ENCODE peak calls at places on chromosome 6, in ten cellular contexts. One of them, this sample, is unnamed.

GRCh38 chr6:33851959-33852358 is 48.2 kb upstream of the MLN start:
- DNase-seq in amniotic stem cell: no peak
- DNase-seq in Right ventricle myocardium superior: no peak
- DNase-seq in NCI-H1417: peak
- DNase-seq in tibial nerve: no peak
- DNase-seq in cerebellar cortex: peak
- DNase-seq in left cardiac atrium: no peak
- DNase-seq in esophagus squamous epithelium: no peak
- DNase-seq in EL: peak
- DNase-seq in HL-60: no peak
- DNase-seq in this sample: peak

GRCh38 chr6:28710466-28711191 is 184.9 kb downstream of the GPX5 start:
- DNase-seq in Right ventricle myocardium superior: no peak
- DNase-seq in tibial nerve: no peak
- DNase-seq in left cardiac atrium: no peak
- DNase-seq in HL-60: no peak
- DNase-seq in esophagus squamous epithelium: no peak
- DNase-seq in NCI-H1417: no peak
- DNase-seq in amniotic stem cell: no peak
- DNase-seq in cerebellar cortex: no peak
- DNase-seq in EL: peak
- DNase-seq in this sample: peak

GRCh38 chr6:157763129-157763893 is 59.7 kb upstream of the SNX9 start:
- DNase-seq in EL: peak
- DNase-seq in esophagus squamous epithelium: peak
- DNase-seq in tibial nerve: no peak
- DNase-seq in HL-60: no peak
- DNase-seq in amniotic stem cell: peak
- DNase-seq in NCI-H1417: peak
- DNase-seq in left cardiac atrium: peak
- DNase-seq in Right ventricle myocardium superior: no peak
- DNase-seq in cerebellar cortex: no peak
- DNase-seq in this sample: peak

GRCh38 chr6:32244946-32245398 is 21.1 kb upstream of the NOTCH4 start:
- DNase-seq in Right ventricle myocardium superior: peak
- DNase-seq in esophagus squamous epithelium: no peak
- DNase-seq in cerebellar cortex: peak
- DNase-seq in tibial nerve: peak
- DNase-seq in EL: peak
- DNase-seq in left cardiac atrium: peak
- DNase-seq in NCI-H1417: peak
- DNase-seq in HL-60: peak
- DNase-seq in amniotic stem cell: peak
- DNase-seq in this sample: peak

GRCh38 chr6:45741437-45742166 is 274.1 kb downstream of the CLIC5 start:
- DNase-seq in amniotic stem cell: no peak
- DNase-seq in tibial nerve: peak
- DNase-seq in EL: no peak
- DNase-seq in cerebellar cortex: peak
- DNase-seq in NCI-H1417: no peak
- DNase-seq in left cardiac atrium: no peak
- DNase-seq in esophagus squamous epithelium: no peak
- DNase-seq in HL-60: peak
- DNase-seq in Right ventricle myocardium superior: no peak
- DNase-seq in this sample: no peak

GRCh38 chr6:29528300-29528931 is 31.1 kb downstream of the UBD start:
- DNase-seq in EL: no peak
- DNase-seq in esophagus squamous epithelium: no peak
- DNase-seq in Right ventricle myocardium superior: no peak
- DNase-seq in HL-60: no peak
- DNase-seq in left cardiac atrium: no peak
- DNase-seq in tibial nerve: no peak
- DNase-seq in cerebellar cortex: no peak
- DNase-seq in amniotic stem cell: no peak
- DNase-seq in NCI-H1417: no peak
- DNase-seq in this sample: no peak

GRCh38 chr6:45647341-45648138 is 269.8 kb upstream of the SUPT3H start:
- DNase-seq in esophagus squamous epithelium: no peak
- DNase-seq in EL: peak
- DNase-seq in Right ventricle myocardium superior: no peak
- DNase-seq in NCI-H1417: no peak
- DNase-seq in HL-60: peak
- DNase-seq in left cardiac atrium: no peak
- DNase-seq in tibial nerve: no peak
- DNase-seq in cerebellar cortex: no peak
- DNase-seq in amniotic stem cell: no peak
- DNase-seq in this sample: no peak

GRCh38 chr6:41021832-41022231 is 17.2 kb downstream of the UNC5CL start:
- DNase-seq in amniotic stem cell: peak
- DNase-seq in tibial nerve: no peak
- DNase-seq in left cardiac atrium: no peak
- DNase-seq in HL-60: no peak
- DNase-seq in NCI-H1417: peak
- DNase-seq in cerebellar cortex: peak
- DNase-seq in EL: peak
- DNase-seq in esophagus squamous epithelium: no peak
- DNase-seq in Right ventricle myocardium superior: no peak
- DNase-seq in this sample: peak

GRCh38 chr6:150537481-150537880 is 62.2 kb upstream of the PLEKHG1 start:
- DNase-seq in HL-60: no peak
- DNase-seq in left cardiac atrium: no peak
- DNase-seq in esophagus squamous epithelium: no peak
- DNase-seq in amniotic stem cell: no peak
- DNase-seq in NCI-H1417: no peak
- DNase-seq in cerebellar cortex: peak
- DNase-seq in EL: no peak
- DNase-seq in tibial nerve: no peak
- DNase-seq in Right ventricle myocardium superior: no peak
- DNase-seq in this sample: no peak

GRCh38 chr6:56690519-56691200 is 48.0 kb upstream of the DST start:
- DNase-seq in esophagus squamous epithelium: no peak
- DNase-seq in NCI-H1417: no peak
- DNase-seq in left cardiac atrium: no peak
- DNase-seq in amniotic stem cell: peak
- DNase-seq in EL: peak
- DNase-seq in tibial nerve: no peak
- DNase-seq in cerebellar cortex: no peak
- DNase-seq in HL-60: no peak
- DNase-seq in Right ventricle myocardium superior: no peak
- DNase-seq in this sample: no peak

GRCh38 chr6:154414021-154414813 is 57.6 kb upstream of the IPCEF1 start:
- DNase-seq in HL-60: peak
- DNase-seq in amniotic stem cell: no peak
- DNase-seq in esophagus squamous epithelium: no peak
- DNase-seq in tibial nerve: no peak
- DNase-seq in NCI-H1417: no peak
- DNase-seq in Right ventricle myocardium superior: no peak
- DNase-seq in cerebellar cortex: no peak
- DNase-seq in left cardiac atrium: no peak
- DNase-seq in EL: peak
- DNase-seq in this sample: no peak

GRCh38 chr6:107698146-107698545 is 126.0 kb downstream of the SCML4 start:
- DNase-seq in left cardiac atrium: no peak
- DNase-seq in Right ventricle myocardium superior: no peak
- DNase-seq in amniotic stem cell: no peak
- DNase-seq in esophagus squamous epithelium: no peak
- DNase-seq in cerebellar cortex: no peak
- DNase-seq in EL: peak
- DNase-seq in tibial nerve: no peak
- DNase-seq in HL-60: no peak
- DNase-seq in NCI-H1417: no peak
- DNase-seq in this sample: no peak

GRCh38 chr6:138569554-138569953 is 70.3 kb upstream of the NHSL1 start:
- DNase-seq in EL: no peak
- DNase-seq in cerebellar cortex: peak
- DNase-seq in left cardiac atrium: no peak
- DNase-seq in HL-60: no peak
- DNase-seq in tibial nerve: no peak
- DNase-seq in Right ventricle myocardium superior: no peak
- DNase-seq in NCI-H1417: no peak
- DNase-seq in amniotic stem cell: no peak
- DNase-seq in esophagus squamous epithelium: no peak
- DNase-seq in this sample: no peak

GRCh38 chr6:8481727-8482126 is 46.4 kb upstream of the SLC35B3 start:
- DNase-seq in cerebellar cortex: peak
- DNase-seq in left cardiac atrium: no peak
- DNase-seq in Right ventricle myocardium superior: no peak
- DNase-seq in amniotic stem cell: no peak
- DNase-seq in esophagus squamous epithelium: no peak
- DNase-seq in tibial nerve: no peak
- DNase-seq in EL: peak
- DNase-seq in HL-60: no peak
- DNase-seq in NCI-H1417: peak
- DNase-seq in this sample: no peak

GRCh38 chr6:11911535-11911934 is 100.6 kb upstream of the HIVEP1 start:
- DNase-seq in cerebellar cortex: no peak
- DNase-seq in HL-60: no peak
- DNase-seq in tibial nerve: no peak
- DNase-seq in NCI-H1417: no peak
- DNase-seq in esophagus squamous epithelium: no peak
- DNase-seq in EL: peak
- DNase-seq in left cardiac atrium: no peak
- DNase-seq in amniotic stem cell: no peak
- DNase-seq in Right ventricle myocardium superior: no peak
- DNase-seq in this sample: no peak

GRCh38 chr6:145836170-145836569 is 21.6 kb upstream of the FBXO30 start:
- DNase-seq in cerebellar cortex: no peak
- DNase-seq in left cardiac atrium: no peak
- DNase-seq in EL: peak
- DNase-seq in amniotic stem cell: no peak
- DNase-seq in tibial nerve: no peak
- DNase-seq in Right ventricle myocardium superior: no peak
- DNase-seq in HL-60: no peak
- DNase-seq in NCI-H1417: no peak
- DNase-seq in esophagus squamous epithelium: no peak
- DNase-seq in this sample: no peak